ENCODE peak calls at places on chromosomes 6 and 20, in four cellular contexts. X is HL-60, F is K562, O is GM12878. U is an unnamed sample.

GRCh38 chr20:64041781-64042771 is 6.1 kb downstream of the C20orf204 start:
- DNase-seq in F (peak; percentile 62), X (peak; percentile 29), O (no peak), U (no peak)

GRCh38 chr6:158687507-158687906 is 37.7 kb downstream of the SYTL3 start:
- DNase-seq in F (no peak), X (no peak), O (no peak), U (no peak)

GRCh38 chr20:32325706-32326506 is 32.2 kb upstream of the ASXL1 start:
- DNase-seq in F (no peak), O (no peak), X (no peak), U (no peak)

GRCh38 chr6:112929661-112930060 is 582.5 kb downstream of the RFPL4B start:
- DNase-seq in F (no peak), O (no peak), X (no peak), U (no peak)

GRCh38 chr6:43584892-43585570 is 9.0 kb downstream of the POLH start:
- DNase-seq in O (no peak), F (no peak), X (no peak), U (no peak)

GRCh38 chr6:4351506-4351852 is 216.1 kb upstream of the ECI2 start:
- DNase-seq in O (no peak), F (no peak), X (no peak), U (no peak)

GRCh38 chr6:106973841-106974336 is 640 bp downstream of the CD24 start:
- DNase-seq in O (no peak), X (no peak), F (no peak), U (no peak)

GRCh38 chr20:32870985-32871384 is 12.3 kb downstream of the EFCAB8 start:
- DNase-seq in O (no peak), F (no peak), X (no peak), U (no peak)

GRCh38 chr20:38094968-38095689 is 61.6 kb downstream of the RPRD1B start:
- DNase-seq in O (no peak), X (peak; percentile 9), F (no peak), U (no peak)

GRCh38 chr20:48065833-48066232 is 280.6 kb upstream of the SULF2 start:
- DNase-seq in F (no peak), X (no peak), O (no peak), U (no peak)

GRCh38 chr6:83371428-83371827 is 59.4 kb downstream of the ME1 start:
- DNase-seq in X (no peak), O (no peak), F (no peak), U (no peak)

GRCh38 chr6:79602859-79603258 is 28.3 kb upstream of the SH3BGRL2 start:
- DNase-seq in X (no peak), F (no peak), O (no peak), U (no peak)

GRCh38 chr6:35031611-35032529 is 109.3 kb downstream of the TCP11 start:
- DNase-seq in X (no peak), F (no peak), O (no peak), U (no peak)

GRCh38 chr20:2283706-2284423 is 11.9 kb upstream of the TGM3 start:
- DNase-seq in F (no peak), X (no peak), O (no peak), U (no peak)

GRCh38 chr6:40899684-40900155 is 139.3 kb downstream of the UNC5CL start:
- DNase-seq in O (no peak), X (no peak), F (no peak), U (no peak)

GRCh38 chr6:122798099-122798641 is 9.1 kb downstream of the SMPDL3A start:
- DNase-seq in O (no peak), F (no peak), X (no peak), U (no peak)

GRCh38 chr6:148999921-149000589 is 253.2 kb downstream of the UST start:
- DNase-seq in O (no peak), F (no peak), X (peak; percentile 44), U (no peak)

GRCh38 chr20:57091748-57092111 is 174.7 kb downstream of the BMP7 start:
- DNase-seq in F (no peak), X (no peak), O (no peak), U (no peak)

GRCh38 chr6:138289739-138290138 is 71.4 kb upstream of the PBOV1 start:
- DNase-seq in X (no peak), O (no peak), F (no peak), U (no peak)

GRCh38 chr6:101443315-101443714 is 49.8 kb downstream of the GRIK2 start:
- DNase-seq in O (no peak), F (no peak), X (no peak), U (no peak)

GRCh38 chr6:170438402-170438753 is 114.7 kb downstream of the PSMB1 start:
- DNase-seq in X (no peak), F (peak; percentile 75), O (no peak), U (peak; percentile 64)

GRCh38 chr6:56746767-56747504 is 104.2 kb upstream of the DST start:
- DNase-seq in X (no peak), F (no peak), O (no peak), U (no peak)

GRCh38 chr6:56752009-56752408 is 109.3 kb upstream of the DST start:
- DNase-seq in X (no peak), F (no peak), O (no peak), U (no peak)

GRCh38 chr6:56751604-56752003 is 108.9 kb upstream of the DST start:
- DNase-seq in F (no peak), O (no peak), X (no peak), U (no peak)

GRCh38 chr6:56752534-56752933 is 109.8 kb upstream of the DST start:
- DNase-seq in X (no peak), O (no peak), F (no peak), U (no peak)

DNA sequence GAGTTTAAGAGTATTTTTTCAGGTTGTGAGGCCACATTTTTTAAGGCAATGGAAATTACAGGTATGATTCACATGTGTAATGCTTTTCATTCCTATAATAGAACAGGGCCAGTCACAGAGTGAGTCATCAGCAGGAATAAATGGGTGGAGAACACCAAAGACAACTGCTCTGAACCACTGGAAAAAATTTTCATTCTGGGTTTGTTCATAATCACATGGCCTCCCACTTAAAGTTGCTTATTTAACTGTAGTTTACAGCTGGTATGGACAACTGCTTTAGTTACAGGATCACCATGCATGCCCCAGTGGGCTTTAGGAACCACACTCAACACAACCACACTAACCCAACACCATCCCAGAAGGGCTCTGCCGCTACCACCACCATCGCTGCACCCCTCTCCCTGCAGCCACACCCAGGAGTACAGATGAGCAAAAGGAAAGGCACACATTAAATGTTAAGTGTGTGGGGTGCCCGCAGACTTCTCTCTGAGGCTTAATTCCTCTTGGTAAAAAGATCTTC is 107.0 kb upstream of the DST start:
- DNase-seq in F (no peak), O (no peak), X (no peak), U (no peak)
- TF ChIP-seq SPI1 in F (no peak), O (no peak), X (no peak), U (no peak)

GRCh38 chr6:93894521-93894920 is 475.2 kb upstream of the EPHA7 start:
- DNase-seq in X (no peak), F (no peak), O (no peak), U (no peak)
- TF ChIP-seq SPI1 in X (no peak), F (no peak), O (no peak), U (no peak)

DNA sequence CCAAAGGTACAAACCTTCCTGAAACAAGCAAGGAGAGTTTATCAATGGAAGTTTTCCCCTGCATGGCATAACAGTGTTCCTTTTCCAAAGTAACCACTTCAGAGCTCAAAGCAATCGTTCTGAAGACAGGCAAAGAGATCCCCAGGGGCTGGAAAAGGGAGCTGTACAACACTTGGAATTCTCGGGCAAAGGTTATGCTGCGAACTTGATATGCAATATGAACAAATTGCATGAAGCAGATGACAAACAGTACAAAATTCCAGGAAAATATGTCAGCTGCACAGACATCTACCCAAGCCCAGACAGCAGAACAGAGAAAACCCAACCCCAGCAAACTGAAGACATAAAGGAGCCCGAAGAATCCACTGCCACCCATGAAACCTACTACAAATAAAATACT is 18.4 kb downstream of the POPDC3 start:
- DNase-seq in F (no peak), X (no peak), O (no peak), U (no peak)
- TF ChIP-seq SPI1 in F (no peak), X (no peak), O (no peak), U (no peak)

GRCh38 chr6:135667694-135668455 is 170.3 kb upstream of the AHI1 start:
- DNase-seq in F (no peak), O (no peak), X (no peak), U (no peak)
- TF ChIP-seq SPI1 in F (no peak), O (no peak), X (no peak), U (no peak)

DNA sequence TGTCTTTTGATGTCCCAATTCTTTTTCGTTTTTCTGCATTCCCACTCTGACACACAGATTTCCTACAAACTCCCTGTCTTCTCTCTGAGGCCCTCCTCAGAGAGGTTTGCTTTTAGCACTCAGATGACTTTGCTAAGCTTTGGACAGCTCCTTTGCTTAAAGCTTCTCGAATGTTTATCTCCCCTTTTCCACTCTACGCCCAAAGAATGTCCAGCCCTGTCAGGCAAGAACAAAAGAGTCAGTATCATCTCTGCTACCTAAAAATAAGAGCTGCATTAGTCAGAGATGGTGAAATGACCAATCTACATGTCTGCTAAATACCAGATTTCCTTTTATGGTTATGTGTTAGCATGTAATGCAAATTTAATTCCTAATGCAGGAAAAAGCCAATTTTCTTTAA is 56.8 kb downstream of the PREP start:
- DNase-seq in X (no peak), O (no peak), F (no peak), U (no peak)
- TF ChIP-seq SPI1 in X (no peak), O (no peak), F (no peak), U (no peak)

GRCh38 chr6:81754906-81755305 is 2.4 kb upstream of the TENT5A start:
- DNase-seq in X (no peak), O (no peak), F (no peak), U (no peak)

GRCh38 chr6:81752084-81752968 is at the start of gene TENT5A:
- DNase-seq in F (peak; percentile 81), O (no peak), X (peak; percentile 97), U (peak; percentile 60)

GRCh38 chr6:81755536-81755935 is 3.1 kb upstream of the TENT5A start:
- DNase-seq in X (no peak), O (no peak), F (no peak), U (no peak)

GRCh38 chr6:81752969-81753708 is 658 bp upstream of the TENT5A start:
- DNase-seq in O (no peak), X (peak; percentile 93), F (peak; percentile 87), U (peak; percentile 26)

DNA sequence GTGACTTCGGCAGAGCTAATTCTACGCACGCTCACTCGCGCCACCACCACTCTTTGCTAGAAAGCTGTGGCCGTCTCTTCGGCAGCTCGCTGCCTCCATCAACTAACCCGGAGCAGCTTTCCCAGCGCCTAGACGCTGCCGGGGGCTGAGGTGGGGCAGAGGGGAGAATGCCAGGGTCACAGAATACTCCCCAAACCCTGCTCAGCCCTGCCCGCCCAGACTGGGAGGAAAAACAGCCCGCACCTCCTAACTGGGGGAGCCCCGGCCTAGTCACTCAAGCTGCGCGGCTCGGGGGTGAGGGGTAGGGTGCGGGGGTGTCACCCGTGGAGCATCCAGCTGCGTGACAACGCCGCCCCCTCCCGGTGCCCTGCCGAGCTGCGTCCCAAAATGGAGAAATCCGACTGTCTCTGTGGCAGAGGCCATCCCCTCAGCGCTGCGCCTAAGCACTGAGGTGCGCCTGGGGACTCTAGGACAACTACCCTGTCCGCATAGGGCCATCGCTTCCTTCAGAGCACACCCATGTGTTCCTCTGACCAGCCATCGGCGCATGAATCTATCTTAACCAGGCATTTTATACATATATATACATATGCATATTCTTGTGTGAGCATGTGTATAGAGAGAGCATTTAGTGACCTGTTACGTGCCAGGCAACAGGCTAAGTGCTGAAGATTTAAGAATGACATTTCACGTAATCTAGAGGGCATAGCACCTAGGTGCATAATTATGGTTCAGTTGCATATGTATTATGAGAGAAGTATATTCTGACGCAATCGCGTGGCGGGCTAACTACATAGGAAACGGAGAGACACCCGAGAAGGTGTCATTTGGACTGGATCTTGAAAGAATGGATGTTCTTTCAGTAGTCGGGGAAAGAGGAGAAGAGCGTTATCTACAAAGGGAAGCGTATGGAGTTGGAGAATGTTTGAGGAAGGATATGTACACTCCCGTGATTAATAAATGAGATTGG is 1.5 kb upstream of the TENT5A start:
- DNase-seq in X (peak; percentile 95), O (no peak), F (peak; percentile 75), U (peak; percentile 20)
- TF ChIP-seq SPI1 in X (peak; percentile 24), O (no peak), F (no peak), U (no peak)